ENCODE peak calls at places on chromosomes 12 and 14, in ten cellular contexts. A is GM20000, E is progenitor cell of endocrine pancreas, S is B cell, I is choroid plexus epithelial cell, R is A549, U is MCF 10A, P is gastrocnemius medialis, Z is left lung, L is IMR-90. O is an unnamed sample.

GRCh38 chr12:25251749-25252148 is 1.0 kb upstream of the KRAS start:
- DNase-seq in A (no peak), E (no peak), S (no peak), I (no peak), R (no peak), U (no peak), P (no peak), Z (no peak), L (no peak), O (no peak)

GRCh38 chr12:121532503-121533390 is 48.1 kb downstream of the KDM2B start:
- DNase-seq in A (no peak), E (no peak), S (no peak), I (peak), R (no peak), U (no peak), P (no peak), Z (no peak), L (peak), O (no peak)

GRCh38 chr12:6070472-6071257 is 53.8 kb downstream of the VWF start:
- DNase-seq in A (no peak), E (no peak), S (no peak), I (no peak), R (no peak), U (no peak), P (no peak), Z (no peak), L (no peak), O (no peak)

GRCh38 chr12:332581-333205 is 56.4 kb downstream of the KDM5A start:
- DNase-seq in A (no peak), E (no peak), S (no peak), I (peak), R (no peak), U (peak), P (no peak), Z (no peak), L (no peak), O (no peak)

GRCh38 chr12:34399631-34400422 is 377.5 kb downstream of the ALG10 start:
- DNase-seq in A (peak), E (peak), S (peak), I (no peak), R (no peak), U (no peak), P (peak), Z (peak), L (no peak), O (no peak)

GRCh38 chr14:25197885-25198284 is 147.9 kb upstream of the STXBP6 start:
- DNase-seq in A (no peak), E (no peak), S (no peak), I (no peak), R (no peak), U (no peak), P (no peak), Z (no peak), L (no peak), O (no peak)

GRCh38 chr12:116236148-116236731 is 41.3 kb downstream of the MED13L start:
- DNase-seq in A (peak), E (no peak), S (peak), I (peak), R (peak), U (peak), P (peak), Z (no peak), L (peak), O (peak)

GRCh38 chr14:74855021-74855420 is 20.9 kb downstream of the PROX2 start:
- DNase-seq in A (no peak), E (no peak), S (no peak), I (no peak), R (no peak), U (no peak), P (no peak), Z (no peak), L (no peak), O (no peak)

GRCh38 chr14:23430733-23431105 is 4.7 kb downstream of the MYH7 start:
- DNase-seq in A (no peak), E (no peak), S (no peak), I (peak), R (no peak), U (no peak), P (peak), Z (no peak), L (no peak), O (peak)

GRCh38 chr14:61528591-61529021 is 166.7 kb upstream of the HIF1A start:
- DNase-seq in A (no peak), E (no peak), S (no peak), I (peak), R (no peak), U (peak), P (no peak), Z (no peak), L (peak), O (peak)

GRCh38 chr12:106508966-106509365 is 73.8 kb upstream of the RFX4 start:
- DNase-seq in A (no peak), E (no peak), S (no peak), I (no peak), R (no peak), U (no peak), P (no peak), Z (no peak), L (peak), O (no peak)

GRCh38 chr14:100374891-100375272 is 51.7 kb downstream of the SLC25A47 start:
- DNase-seq in A (no peak), E (no peak), S (no peak), I (peak), R (no peak), U (no peak), P (no peak), Z (no peak), L (peak), O (no peak)

GRCh38 chr14:36820111-36820709 is 158.6 kb downstream of the PAX9 start:
- DNase-seq in A (no peak), E (no peak), S (no peak), I (no peak), R (peak), U (peak), P (no peak), Z (no peak), L (no peak), O (no peak)

GRCh38 chr14:36591482-36591881 is 9.1 kb upstream of the NKX2-8 start:
- DNase-seq in A (no peak), E (no peak), S (no peak), I (no peak), R (no peak), U (no peak), P (no peak), Z (no peak), L (no peak), O (no peak)

GRCh38 chr12:68364893-68365725 is 32.9 kb upstream of the MDM1 start:
- DNase-seq in A (peak), E (peak), S (peak), I (peak), R (peak), U (peak), P (peak), Z (peak), L (peak), O (peak)

GRCh38 chr12:95358111-95359083 is 115.6 kb upstream of the METAP2 start:
- DNase-seq in A (no peak), E (no peak), S (no peak), I (peak), R (no peak), U (no peak), P (no peak), Z (no peak), L (peak), O (no peak)

GRCh38 chr12:26431211-26431610 is 235.8 kb downstream of the SSPN start:
- DNase-seq in A (no peak), E (no peak), S (no peak), I (no peak), R (no peak), U (no peak), P (no peak), Z (no peak), L (no peak), O (no peak)

GRCh38 chr14:57831981-57832380 is 33.9 kb downstream of the SLC35F4 start:
- DNase-seq in A (no peak), E (no peak), S (no peak), I (no peak), R (peak), U (no peak), P (no peak), Z (no peak), L (no peak), O (no peak)

GRCh38 chr12:75389061-75389460 is 1.8 kb upstream of the GLIPR1L2 start:
- DNase-seq in A (no peak), E (no peak), S (no peak), I (peak), R (peak), U (peak), P (no peak), Z (no peak), L (peak), O (no peak)

GRCh38 chr12:79434561-79434960 is 256.2 kb downstream of the PAWR start:
- DNase-seq in A (no peak), E (no peak), S (no peak), I (no peak), R (no peak), U (no peak), P (no peak), Z (no peak), L (no peak), O (no peak)

GRCh38 chr14:57962293-57962996 is 96.6 kb upstream of the SLC35F4 start:
- DNase-seq in A (no peak), E (peak), S (no peak), I (no peak), R (no peak), U (no peak), P (no peak), Z (no peak), L (no peak), O (no peak)

GRCh38 chr14:38074091-38074490 is 133.6 kb upstream of the SSTR1 start:
- DNase-seq in A (no peak), E (no peak), S (no peak), I (no peak), R (no peak), U (no peak), P (no peak), Z (no peak), L (no peak), O (no peak)

GRCh38 chr14:91254456-91254855 is 10.0 kb upstream of the GPR68 start:
- DNase-seq in A (no peak), E (no peak), S (no peak), I (no peak), R (no peak), U (no peak), P (no peak), Z (no peak), L (no peak), O (peak)

GRCh38 chr14:91255026-91255695 is 10.7 kb upstream of the GPR68 start:
- DNase-seq in A (no peak), E (no peak), S (no peak), I (no peak), R (peak), U (no peak), P (no peak), Z (no peak), L (no peak), O (no peak)

GRCh38 chr14:91253795-91254323 is 9.4 kb upstream of the GPR68 start:
- DNase-seq in A (no peak), E (no peak), S (no peak), I (no peak), R (no peak), U (no peak), P (no peak), Z (no peak), L (no peak), O (no peak)

GRCh38 chr14:91250912-91251311 is 6.4 kb upstream of the GPR68 start:
- DNase-seq in A (no peak), E (no peak), S (no peak), I (no peak), R (no peak), U (no peak), P (no peak), Z (no peak), L (no peak), O (no peak)

DNA sequence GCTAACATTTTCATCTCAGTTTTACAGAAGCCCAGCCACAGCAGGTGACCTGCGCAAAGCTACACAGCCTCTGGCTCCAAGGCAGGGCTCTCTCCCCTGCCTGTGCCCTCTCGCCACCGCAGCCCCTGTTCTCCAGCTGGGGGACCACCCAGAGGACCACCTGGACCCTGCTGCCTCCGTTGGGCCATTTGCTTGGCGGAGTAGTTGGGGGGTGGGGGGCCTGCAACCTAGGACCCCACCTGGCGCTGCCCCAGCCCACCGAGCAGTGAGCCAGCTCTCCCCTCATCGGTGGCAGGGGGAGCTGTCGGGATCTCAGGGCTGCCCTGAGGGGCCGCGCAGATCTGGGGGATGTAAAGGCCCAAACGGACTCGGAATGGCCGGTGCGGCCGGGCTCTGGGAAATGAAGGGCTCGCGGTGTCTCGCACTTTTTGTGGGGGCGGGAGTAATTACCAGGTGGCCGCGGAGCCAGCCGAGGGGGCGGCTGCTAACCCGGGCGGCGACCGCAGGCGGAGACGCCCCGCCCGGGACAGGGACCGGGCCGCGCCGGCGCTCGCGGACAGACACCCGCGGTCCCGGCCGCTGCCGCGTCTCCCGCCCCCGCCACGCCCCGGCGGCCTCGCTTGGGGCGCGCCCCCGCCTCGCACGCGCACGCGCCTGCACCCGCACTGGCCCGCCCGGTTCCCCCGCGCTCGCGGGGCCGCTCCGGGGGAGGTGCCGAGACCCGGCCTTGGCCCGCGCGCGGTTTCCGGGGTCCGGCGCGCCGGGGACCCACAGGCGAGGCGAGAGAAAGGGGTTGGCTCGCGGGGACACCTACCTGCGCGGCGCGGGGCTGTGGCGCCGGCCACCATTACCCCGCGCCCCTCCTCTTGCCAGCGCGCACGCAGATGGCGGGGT is 8.6 kb upstream of the GPR68 start:
- DNase-seq in A (peak), E (no peak), S (peak), I (no peak), R (no peak), U (no peak), P (no peak), Z (peak), L (no peak), O (peak)
- TF ChIP-seq CTCF in A (no peak), E (peak), S (no peak), I (no peak), R (no peak), U (no peak), P (no peak), Z (no peak), L (no peak), O (no peak)

DNA sequence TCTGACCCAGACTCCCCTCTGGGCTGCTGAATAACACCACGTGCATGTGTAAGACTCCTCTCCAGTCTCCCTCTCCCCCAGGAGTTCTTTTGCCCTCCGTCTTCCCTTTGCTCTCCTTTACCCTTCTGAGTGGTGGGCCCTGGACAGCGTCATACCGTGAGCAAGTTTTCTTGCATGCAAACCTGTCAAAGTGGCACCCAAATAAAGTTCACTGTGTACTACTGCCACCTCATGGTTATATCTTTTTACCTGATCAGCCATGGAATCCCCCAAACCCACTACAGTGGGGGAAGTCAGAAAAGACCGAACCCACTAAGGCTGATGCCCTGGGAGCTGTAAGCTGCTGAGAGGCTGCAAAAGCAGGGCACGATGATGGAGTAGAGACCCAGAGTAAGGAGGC is 131.1 kb upstream of the VRK1 start:
- DNase-seq in A (no peak), E (no peak), S (no peak), I (no peak), R (no peak), U (no peak), P (no peak), Z (no peak), L (no peak), O (no peak)
- TF ChIP-seq CTCF in A (no peak), E (no peak), S (no peak), I (no peak), R (no peak), U (no peak), P (no peak), Z (no peak), L (no peak), O (no peak)

DNA sequence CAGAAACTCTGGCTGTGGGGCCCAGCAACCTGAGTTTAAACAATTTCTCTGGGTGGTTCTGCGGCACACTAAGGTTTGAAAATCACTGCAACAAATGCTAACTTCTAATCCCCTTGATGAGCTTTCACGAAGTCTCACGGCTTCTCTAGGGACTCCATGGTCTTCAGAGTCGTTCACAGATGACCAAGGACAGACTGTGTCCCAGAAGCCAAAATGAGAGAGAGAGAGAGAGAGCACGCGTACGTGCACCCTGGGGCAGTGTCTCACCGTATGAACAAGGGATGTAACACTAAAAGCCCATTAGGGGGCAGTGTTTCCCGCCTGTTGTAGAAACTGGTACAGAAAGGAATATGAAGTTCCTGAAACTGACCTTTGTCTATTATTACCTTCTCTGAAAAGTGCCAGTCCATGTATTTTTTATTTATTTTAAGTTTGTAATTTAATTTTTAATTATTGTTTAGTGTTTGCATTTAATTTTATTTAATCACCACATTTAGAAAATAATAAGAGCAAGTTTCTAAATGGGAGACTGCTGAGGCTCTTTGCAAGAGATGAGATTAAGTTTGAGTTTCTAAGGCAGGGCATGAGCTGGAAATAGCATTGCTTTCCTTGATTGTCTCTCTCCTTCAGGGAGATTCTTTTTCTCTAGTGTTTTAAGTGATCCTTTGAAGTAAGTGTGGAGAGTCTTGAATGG is 3.4 kb downstream of the APOLD1 start:
- DNase-seq in A (peak), E (no peak), S (peak), I (peak), R (peak), U (peak), P (peak), Z (peak), L (peak), O (peak)
- TF ChIP-seq CTCF in A (peak), E (peak), S (peak), I (peak), R (peak), U (peak), P (peak), Z (peak), L (peak), O (peak)

GRCh38 chr14:53531151-53531550 is 378.0 kb upstream of the DDHD1 start:
- DNase-seq in A (no peak), E (no peak), S (no peak), I (no peak), R (no peak), U (no peak), P (no peak), Z (no peak), L (no peak), O (no peak)

GRCh38 chr14:53534841-53535240 is 381.7 kb upstream of the DDHD1 start:
- DNase-seq in A (no peak), E (no peak), S (no peak), I (no peak), R (no peak), U (no peak), P (no peak), Z (no peak), L (peak), O (no peak)

GRCh38 chr14:53531730-53532129 is 378.6 kb upstream of the DDHD1 start:
- DNase-seq in A (no peak), E (no peak), S (no peak), I (no peak), R (no peak), U (no peak), P (no peak), Z (no peak), L (no peak), O (no peak)

GRCh38 chr14:53532871-53533270 is 379.7 kb upstream of the DDHD1 start:
- DNase-seq in A (no peak), E (no peak), S (no peak), I (no peak), R (no peak), U (no peak), P (no peak), Z (no peak), L (no peak), O (no peak)

GRCh38 chr14:53533384-53533975 is 380.4 kb upstream of the DDHD1 start:
- DNase-seq in A (no peak), E (no peak), S (no peak), I (no peak), R (no peak), U (no peak), P (no peak), Z (no peak), L (no peak), O (no peak)
- TF ChIP-seq CTCF in A (no peak), E (no peak), S (no peak), I (no peak), R (no peak), U (no peak), P (no peak), Z (no peak), L (no peak), O (no peak)

DNA sequence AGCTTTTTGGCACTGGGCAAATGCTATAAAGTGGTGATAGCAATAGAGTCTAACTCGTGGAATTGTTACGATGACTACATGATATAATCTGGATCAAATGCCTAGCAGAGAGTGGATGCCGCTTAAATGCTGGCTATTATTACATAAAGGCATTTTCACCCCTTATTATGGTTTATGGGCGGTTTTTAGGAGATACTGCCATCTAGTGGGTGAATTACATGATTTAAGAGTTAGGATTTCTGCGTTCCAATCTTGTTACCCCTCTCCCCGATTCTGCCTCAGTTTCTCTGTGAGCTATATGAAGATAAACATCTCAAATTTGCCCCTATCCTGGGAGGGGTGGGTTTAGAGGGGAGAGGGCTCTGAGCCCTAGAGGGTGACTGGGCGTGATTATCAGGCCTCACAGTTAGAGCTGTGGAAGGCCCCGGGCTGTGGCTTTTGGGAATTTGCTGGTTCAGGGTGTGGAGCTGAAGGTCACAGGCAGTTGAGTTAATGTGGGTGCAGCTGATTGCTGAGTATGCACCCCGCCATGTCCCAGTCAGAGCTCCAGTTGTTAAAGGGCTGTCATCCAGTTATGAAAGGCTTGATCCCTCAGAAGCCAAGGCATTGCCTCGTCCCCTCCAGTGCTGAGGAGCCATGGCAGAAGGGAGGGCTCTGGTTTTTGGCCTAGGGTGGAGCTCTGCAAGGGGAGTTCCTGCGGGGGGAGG is 14.4 kb downstream of the CLSTN3 start:
- DNase-seq in A (peak), E (no peak), S (peak), I (peak), R (peak), U (peak), P (no peak), Z (peak), L (peak), O (no peak)
- TF ChIP-seq CTCF in A (peak), E (peak), S (peak), I (peak), R (peak), U (peak), P (peak), Z (peak), L (peak), O (peak)